ENCODE peak calls at places on chromosome 10, in ten cellular contexts. O is fibroblast of mammary gland, J is astrocyte of the cerebellum, M is cardiac fibroblast, T is ovary, L is stomach, A is HCT116, P is psoas muscle, I is thoracic aorta, U is transverse colon. S is an unnamed sample.
A peak's percentile ranks its signal among the peaks of the same experiment; 100 is the strongest.

GRCh38 chr10:78588194-78588811 is 480.5 kb upstream of the ZMIZ1 start:
- DNase-seq in O (peak; percentile 22), J (peak; percentile 67), M (no peak), T (no peak), L (no peak), A (no peak), P (no peak), I (no peak), U (peak; percentile 32), S (no peak)

GRCh38 chr10:97321807-97322195 is 2.7 kb downstream of the FRAT1 start:
- DNase-seq in O (no peak), J (no peak), M (no peak), T (no peak), L (no peak), A (no peak), P (no peak), I (no peak), U (no peak), S (no peak)

GRCh38 chr10:45432700-45433472 is 58.9 kb downstream of the ALOX5 start:
- DNase-seq in O (no peak), J (no peak), M (no peak), T (no peak), L (no peak), A (no peak), P (no peak), I (no peak), U (no peak), S (no peak)

GRCh38 chr10:79113827-79114226 is 45.1 kb downstream of the ZMIZ1 start:
- DNase-seq in O (no peak), J (no peak), M (no peak), T (no peak), L (no peak), A (no peak), P (no peak), I (no peak), U (no peak), S (no peak)

GRCh38 chr10:95728535-95728934 is 27.4 kb upstream of the ENTPD1 start:
- DNase-seq in O (peak; percentile 16), J (no peak), M (peak; percentile 71), T (no peak), L (no peak), A (no peak), P (no peak), I (no peak), U (no peak), S (no peak)

GRCh38 chr10:44865289-44865671 is 45.9 kb upstream of the TMEM72 start:
- DNase-seq in O (peak; percentile 12), J (no peak), M (no peak), T (no peak), L (no peak), A (no peak), P (peak; percentile 78), I (no peak), U (no peak), S (no peak)

GRCh38 chr10:43312612-43313011 is 45.7 kb upstream of the RASGEF1A start:
- DNase-seq in O (no peak), J (no peak), M (no peak), T (no peak), L (no peak), A (no peak), P (no peak), I (no peak), U (no peak), S (no peak)

GRCh38 chr10:104209575-104210198 is 22.5 kb downstream of the CFAP43 start:
- DNase-seq in O (peak; percentile 50), J (peak; percentile 33), M (peak; percentile 65), T (no peak), L (no peak), A (peak; percentile 41), P (no peak), I (no peak), U (no peak), S (peak; percentile 40)

GRCh38 chr10:95742529-95742884 is 13.5 kb upstream of the ENTPD1 start:
- DNase-seq in O (no peak), J (peak; percentile 22), M (peak; percentile 71), T (no peak), L (peak; percentile 88), A (no peak), P (no peak), I (no peak), U (peak; percentile 52), S (peak; percentile 42)

GRCh38 chr10:72790216-72790990 is 98.5 kb downstream of the MCU start:
- DNase-seq in O (no peak), J (no peak), M (no peak), T (no peak), L (no peak), A (no peak), P (no peak), I (no peak), U (no peak), S (no peak)

GRCh38 chr10:125742465-125742864 is 23.0 kb downstream of the EDRF1 start:
- DNase-seq in O (peak; percentile 3), J (no peak), M (peak; percentile 17), T (no peak), L (no peak), A (no peak), P (no peak), I (no peak), U (no peak), S (no peak)

GRCh38 chr10:89916481-89916880 is 215.1 kb downstream of the KIF20B start:
- DNase-seq in O (no peak), J (no peak), M (peak; percentile 3), T (no peak), L (no peak), A (no peak), P (no peak), I (no peak), U (no peak), S (no peak)

GRCh38 chr10:88028072-88028471 is 164.6 kb downstream of the PTEN start:
- DNase-seq in O (no peak), J (no peak), M (no peak), T (no peak), L (no peak), A (no peak), P (no peak), I (no peak), U (no peak), S (no peak)
- H3K4me3 ChIP-seq in O (no peak overlapping the region), J (no peak overlapping the region), M (no peak overlapping the region), T (no peak overlapping the region), L (no peak overlapping the region), A (no peak overlapping the region), P (no peak overlapping the region), I (no peak overlapping the region), U (no peak overlapping the region), S (no peak overlapping the region)

DNA sequence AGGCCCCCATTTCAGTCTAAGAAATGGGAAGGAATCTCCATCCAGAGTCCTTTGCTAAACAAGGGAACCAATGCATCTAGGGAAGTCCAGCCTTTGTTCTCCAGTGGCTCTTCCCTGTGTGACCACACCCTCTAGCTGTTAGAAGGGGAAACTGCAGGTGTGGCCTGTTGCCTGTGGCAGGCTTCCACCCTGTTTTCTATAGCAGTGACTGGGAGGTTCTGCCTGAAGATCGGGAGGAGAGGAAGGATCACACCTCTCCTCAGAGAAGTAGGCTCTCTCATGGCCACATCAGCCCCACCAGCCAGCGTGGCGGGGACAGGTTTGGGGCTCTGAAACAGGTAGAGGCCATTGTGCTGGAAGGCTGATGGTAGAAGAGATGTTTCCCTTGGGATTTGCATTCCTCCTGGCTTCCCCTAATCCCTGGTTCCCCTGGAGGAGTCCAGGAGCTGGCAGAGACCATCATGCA is 47.7 kb upstream of the TRIM8 start:
- DNase-seq in O (peak; percentile 64), J (peak; percentile 32), M (peak; percentile 68), T (no peak), L (peak; percentile 67), A (peak; percentile 57), P (no peak), I (no peak), U (peak; percentile 62), S (peak; percentile 63)
- TF ChIP-seq CTCF in O (peak; percentile 86), J (peak; percentile 97), M (peak; percentile 87), T (peak; percentile 39), L (peak; percentile 89), A (peak; percentile 100), P (peak; percentile 81), I (peak; percentile 53), U (peak; percentile 72), S (peak; percentile 90)

GRCh38 chr10:11018830-11019692 is 1.4 kb downstream of the CELF2 start:
- DNase-seq in O (no peak), J (no peak), M (no peak), T (no peak), L (no peak), A (no peak), P (no peak), I (no peak), U (no peak), S (peak; percentile 48)
- H3K4me3 ChIP-seq in O (peak overlapping the region; percentile 1), J (peak overlapping the region; percentile 49), M (peak overlapping the region; percentile 51), T (peak overlapping the region; percentile 96), L (peak overlapping the region; percentile 71), A (no peak overlapping the region), P (peak overlapping the region; percentile 79), I (peak overlapping the region; percentile 87), U (peak overlapping the region; percentile 76), S (peak overlapping the region; percentile 91)

GRCh38 chr10:35639651-35640311 is 2.3 kb downstream of the FZD8 start:
- DNase-seq in O (peak; percentile 44), J (no peak), M (peak; percentile 43), T (peak; percentile 42), L (peak; percentile 33), A (no peak), P (peak; percentile 61), I (no peak), U (peak; percentile 14), S (peak; percentile 18)
- TF ChIP-seq CTCF in O (peak; percentile 15), J (peak; percentile 33), M (peak; percentile 27), T (no peak), L (no peak), A (no peak), P (no peak), I (peak; percentile 29), U (no peak), S (no peak)